ENCODE peak calls at places on chromosome 15, in four cellular contexts. Q, D, J and U are unnamed samples.
A peak's percentile ranks its signal among the peaks of the same experiment; 100 is the strongest.

GRCh38 chr15:67613708-67614107 is 71.2 kb downstream of the MAP2K5 start:
- DNase-seq in D (peak; percentile 21), J (no peak), Q (no peak), U (no peak)

GRCh38 chr15:58676766-58677165 is 72.7 kb downstream of the ADAM10 start:
- DNase-seq in Q (no peak), J (no peak), D (no peak), U (no peak)

GRCh38 chr15:35973019-35973418 is 427.1 kb upstream of the DPH6 start:
- DNase-seq in Q (no peak), D (no peak), J (no peak), U (no peak)

GRCh38 chr15:68463996-68464395 is 32.0 kb upstream of the ITGA11 start:
- DNase-seq in J (no peak), Q (no peak), D (no peak), U (no peak)

GRCh38 chr15:89317188-89317720 is 17.4 kb downstream of the POLG start:
- DNase-seq in D (no peak), Q (no peak), J (no peak), U (no peak)

GRCh38 chr15:72732554-72732953 is 46.5 kb downstream of the BBS4 start:
- DNase-seq in J (no peak), D (peak; percentile 4), Q (no peak), U (no peak)

GRCh38 chr15:66231421-66232266 is 21.9 kb downstream of the MEGF11 start:
- DNase-seq in Q (no peak), J (no peak), D (no peak), U (no peak)

GRCh38 chr15:77421370-77421700 is 647 bp downstream of the HMG20A start:
- DNase-seq in Q (no peak), D (peak; percentile 34), J (no peak), U (peak; percentile 12)

GRCh38 chr15:82999905-83000671 is 11.4 kb downstream of the C15orf40 start:
- DNase-seq in J (peak; percentile 37), D (peak; percentile 71), Q (no peak), U (peak; percentile 77)

GRCh38 chr15:36645106-36645505 is 65.7 kb downstream of the CDIN1 start:
- DNase-seq in D (no peak), J (no peak), Q (no peak), U (no peak)

GRCh38 chr15:73325191-73325980 is 43.4 kb downstream of the HCN4 start:
- DNase-seq in J (no peak), Q (peak; percentile 9), D (peak; percentile 51), U (peak; percentile 78)

GRCh38 chr15:95512906-95513305 is 817.6 kb upstream of the NR2F2 start:
- DNase-seq in J (no peak), D (no peak), Q (no peak), U (no peak)